ENCODE peak calls at places on chromosomes 4 and X, in four cellular contexts. U is naive B cell; F is stimulated activated CD4-positive, alpha-beta T cell treated with anti-CD3 and anti-CD28 coated beads, Interleukin-12 subunit alpha, Interleukin-12 subunit beta, amount 100 ng/mL, for 24 hours; X is NCI-H345. E is an unnamed sample.

GRCh38 chr4:15106417-15106816 is 104.1 kb downstream of the CPEB2 start:
- DNase-seq in U (no peak), F (no peak), X (no peak), E (no peak)

GRCh38 chr4:99165978-99166377 is 21.9 kb upstream of the ADH4 start:
- DNase-seq in U (no peak), F (no peak), X (no peak), E (no peak)

GRCh38 chr4:75321484-75321883 is 192.7 kb downstream of the RCHY1 start:
- DNase-seq in U (no peak), F (no peak), X (no peak), E (no peak)

GRCh38 chrX:110667706-110668105 is 127.9 kb downstream of the CHRDL1 start:
- DNase-seq in U (no peak), F (no peak), X (no peak), E (no peak)

GRCh38 chr4:186700746-186701145 is 22.9 kb downstream of the FAT1 start:
- DNase-seq in U (no peak), F (no peak), X (no peak), E (no peak)

GRCh38 chrX:68703849-68704248 is 56.4 kb downstream of the STARD8 start:
- DNase-seq in U (no peak), F (no peak), X (no peak), E (peak)

GRCh38 chr4:27701563-27701962 is 840.9 kb downstream of the STIM2 start:
- DNase-seq in U (no peak), F (no peak), X (no peak), E (no peak)

GRCh38 chrX:119529355-119530276 is 35.6 kb downstream of the STEEP1 start:
- DNase-seq in U (peak), F (no peak), X (no peak), E (peak)

GRCh38 chr4:55071951-55072350 is 53.4 kb downstream of the KDR start:
- DNase-seq in U (no peak), F (no peak), X (no peak), E (no peak)

GRCh38 chr4:35793766-35794165 is 450.5 kb downstream of the ARAP2 start:
- DNase-seq in U (no peak), F (no peak), X (no peak), E (no peak)

GRCh38 chrX:16469870-16470269 is 180.1 kb upstream of the S100G start:
- DNase-seq in U (no peak), F (no peak), X (no peak), E (peak)

GRCh38 chrX:48071064-48071985 is at the start of gene ZNF630:
- DNase-seq in U (peak), F (peak), X (peak), E (no peak)